ENCODE peak calls at places on chromosomes 16 and 17, in seven cellular contexts. G is thoracic aorta; D is stimulated activated CD8-positive, alpha-beta memory T cell treated with anti-CD3 and anti-CD28 coated beads, Interleukin-7, amount 100 ng/mL, for 1 hour; Z is neural crest cell; O is small intestine; C is NCI-H2029; H is osteocyte. J is an unnamed sample.

GRCh38 chr17:75849724-75850123 is 5.4 kb downstream of the WBP2 start:
- DNase-seq in G (no peak), D (no peak), Z (no peak), O (no peak), C (no peak), H (no peak), J (no peak)

GRCh38 chr16:85028638-85029412 is 1.2 kb downstream of the KIAA0513 start:
- DNase-seq in G (no peak), D (peak; percentile 36), Z (no peak), O (peak; percentile 70), C (no peak), H (no peak), J (no peak)

GRCh38 chr17:12866244-12866643 is 76.9 kb downstream of the ARHGAP44 start:
- DNase-seq in G (no peak), D (no peak), Z (no peak), O (no peak), C (no peak), H (no peak), J (no peak)

GRCh38 chr17:38883592-38884526 is 14.0 kb downstream of the LASP1 start:
- DNase-seq in G (no peak), D (no peak), Z (peak; percentile 44), O (no peak), C (no peak), H (no peak), J (peak; percentile 99)

GRCh38 chr16:57889960-57890751 is 80.8 kb downstream of the CNGB1 start:
- DNase-seq in G (no peak), D (no peak), Z (no peak), O (no peak), C (no peak), H (no peak), J (no peak)

GRCh38 chr17:5536831-5537230 is 47.5 kb downstream of the NLRP1 start:
- DNase-seq in G (no peak), D (no peak), Z (no peak), O (no peak), C (no peak), H (no peak), J (no peak)

GRCh38 chr16:51884773-51885172 is 662.2 kb downstream of the TOX3 start:
- DNase-seq in G (no peak), D (no peak), Z (no peak), O (no peak), C (no peak), H (no peak), J (no peak)

GRCh38 chr17:76532072-76532651 is 5.3 kb downstream of the CYGB start:
- DNase-seq in G (no peak), D (no peak), Z (no peak), O (no peak), C (no peak), H (no peak), J (peak; percentile 71)

GRCh38 chr17:7217113-7217987 is 2.3 kb downstream of the DLG4 start:
- DNase-seq in G (no peak), D (no peak), Z (peak; percentile 56), O (no peak), C (peak; percentile 25), H (no peak), J (peak; percentile 50)

GRCh38 chr16:81650982-81651562 is 128.0 kb upstream of the PLCG2 start:
- DNase-seq in G (no peak), D (no peak), Z (no peak), O (no peak), C (no peak), H (no peak), J (no peak)

GRCh38 chr17:48161127-48161905 is 53.8 kb downstream of the SNX11 start:
- DNase-seq in G (no peak), D (no peak), Z (no peak), O (peak; percentile 86), C (no peak), H (no peak), J (no peak)

GRCh38 chr17:27218719-27219488 is 75.0 kb upstream of the WSB1 start:
- DNase-seq in G (no peak), D (no peak), Z (no peak), O (no peak), C (no peak), H (no peak), J (no peak)